ENCODE peak calls at places on chromosomes 2 and 18, in six cellular contexts. A is neuronal stem cell, B is mesenchymal stem cell, D is H1, G is IMR-90, O is trophoblast cell. T is an unnamed sample.

GRCh38 chr2:30741576-30741975 is 65.7 kb downstream of the CAPN13 start:
- DNase-seq in A (no peak), B (no peak), D (no peak), G (no peak), O (no peak), T (no peak)

GRCh38 chr2:71609958-71610357 is 156.6 kb downstream of the DYSF start:
- DNase-seq in A (no peak), B (peak), D (no peak), G (peak), O (no peak), T (no peak)

GRCh38 chr2:234267534-234267933 is 217.0 kb downstream of the SPP2 start:
- DNase-seq in A (no peak), B (no peak), D (no peak), G (no peak), O (no peak), T (peak)

GRCh38 chr2:42249887-42250286 is 80.7 kb downstream of the EML4 start:
- DNase-seq in A (no peak), B (no peak), D (no peak), G (no peak), O (no peak), T (peak)

GRCh38 chr18:28794459-28795245 is 617.7 kb upstream of the CDH2 start:
- DNase-seq in A (no peak), B (no peak), D (no peak), G (peak), O (no peak), T (no peak)

GRCh38 chr2:213121677-213122076 is 29.7 kb downstream of the IKZF2 start:
- DNase-seq in A (no peak), B (no peak), D (no peak), G (no peak), O (no peak), T (no peak)

GRCh38 chr2:105820691-105821090 is 76.0 kb downstream of the NCK2 start:
- DNase-seq in A (no peak), B (peak), D (no peak), G (no peak), O (no peak), T (no peak)

GRCh38 chr2:191657977-191658376 is 20.0 kb upstream of the NABP1 start:
- DNase-seq in A (no peak), B (no peak), D (no peak), G (peak), O (peak), T (no peak)

GRCh38 chr2:71889991-71890684 is 257.5 kb downstream of the CYP26B1 start:
- DNase-seq in A (no peak), B (peak), D (no peak), G (peak), O (no peak), T (no peak)

GRCh38 chr2:86223098-86223681 is 23.9 kb downstream of the MRPL35 start:
- DNase-seq in A (no peak), B (peak), D (no peak), G (peak), O (no peak), T (peak)

GRCh38 chr2:199868431-199869226 is 17.6 kb upstream of the FTCDNL1 start:
- DNase-seq in A (no peak), B (no peak), D (no peak), G (no peak), O (no peak), T (no peak)

GRCh38 chr2:20136149-20136548 is 84.7 kb upstream of the LAPTM4A start:
- DNase-seq in A (no peak), B (no peak), D (no peak), G (no peak), O (no peak), T (no peak)

GRCh38 chr2:175585531-175585930 is 404.0 kb upstream of the ATP5MC3 start:
- DNase-seq in A (no peak), B (no peak), D (no peak), G (no peak), O (no peak), T (no peak)

GRCh38 chr2:86319700-86320369 is 17.6 kb downstream of the REEP1 start:
- DNase-seq in A (no peak), B (no peak), D (no peak), G (no peak), O (no peak), T (no peak)

GRCh38 chr2:46922049-46922448 is 6.4 kb upstream of the MCFD2 start:
- DNase-seq in A (no peak), B (no peak), D (no peak), G (peak), O (no peak), T (no peak)

DNA sequence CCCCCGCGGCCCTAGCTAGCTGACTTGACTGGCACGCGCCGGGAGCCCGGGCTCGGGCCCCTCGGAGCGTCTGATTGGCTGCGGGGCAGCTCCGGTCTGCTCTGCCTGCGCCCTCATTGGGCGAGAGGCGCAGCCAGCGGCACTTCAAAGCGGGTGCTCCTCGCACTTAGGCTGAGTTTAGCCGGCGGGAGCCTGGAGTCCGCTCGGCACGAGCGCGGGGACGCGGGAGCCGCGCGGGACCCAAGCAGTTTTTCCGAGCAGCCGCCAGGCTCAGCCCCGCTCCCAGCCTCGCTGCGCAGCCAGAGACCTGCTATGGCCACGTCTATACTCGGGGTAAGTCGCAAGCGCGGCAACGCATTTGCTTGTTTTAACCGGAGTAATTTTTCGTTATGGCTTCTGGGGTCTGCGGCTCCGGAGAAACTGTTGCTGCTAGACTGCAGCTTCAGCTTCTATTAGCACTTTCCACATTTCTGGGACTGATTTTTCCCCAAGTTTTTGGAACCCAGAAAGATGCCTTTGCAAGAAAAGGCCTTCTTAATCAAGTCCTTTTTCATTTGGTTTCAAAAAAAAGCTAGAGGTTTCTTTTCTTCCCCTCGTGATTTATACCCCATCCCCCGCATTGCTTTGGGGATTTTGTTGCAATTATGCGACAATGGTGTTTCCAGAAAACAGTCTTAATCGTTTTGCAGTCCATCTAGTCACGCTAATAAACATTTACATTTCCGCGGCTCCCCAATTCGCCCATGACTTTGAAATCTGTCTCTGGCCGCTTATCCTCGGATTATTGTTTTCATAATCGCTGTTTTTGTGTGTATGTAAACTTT is at the start of gene SP9:
- DNase-seq in A (peak), B (peak), D (no peak), G (peak), O (peak), T (peak)
- H3K4me3 ChIP-seq in A (peak), B (peak), D (peak), G (peak), O (no peak), T (peak)

GRCh38 chr2:233139875-233140585 is 79.9 kb downstream of the INPP5D start:
- DNase-seq in A (no peak), B (no peak), D (no peak), G (no peak), O (no peak), T (no peak)
- H2BK120ac ChIP-seq in A (no peak), B (no peak), D (peak), G (no peak), O (peak), T (peak)

GRCh38 chr2:101829018-101829396 is 131.5 kb downstream of the MAP4K4 start:
- DNase-seq in A (no peak), B (peak), D (no peak), G (no peak), O (no peak), T (no peak)
- H2BK5ac ChIP-seq in A (no peak), B (no peak), D (no peak), G (peak), O (no peak), T (no peak)

DNA sequence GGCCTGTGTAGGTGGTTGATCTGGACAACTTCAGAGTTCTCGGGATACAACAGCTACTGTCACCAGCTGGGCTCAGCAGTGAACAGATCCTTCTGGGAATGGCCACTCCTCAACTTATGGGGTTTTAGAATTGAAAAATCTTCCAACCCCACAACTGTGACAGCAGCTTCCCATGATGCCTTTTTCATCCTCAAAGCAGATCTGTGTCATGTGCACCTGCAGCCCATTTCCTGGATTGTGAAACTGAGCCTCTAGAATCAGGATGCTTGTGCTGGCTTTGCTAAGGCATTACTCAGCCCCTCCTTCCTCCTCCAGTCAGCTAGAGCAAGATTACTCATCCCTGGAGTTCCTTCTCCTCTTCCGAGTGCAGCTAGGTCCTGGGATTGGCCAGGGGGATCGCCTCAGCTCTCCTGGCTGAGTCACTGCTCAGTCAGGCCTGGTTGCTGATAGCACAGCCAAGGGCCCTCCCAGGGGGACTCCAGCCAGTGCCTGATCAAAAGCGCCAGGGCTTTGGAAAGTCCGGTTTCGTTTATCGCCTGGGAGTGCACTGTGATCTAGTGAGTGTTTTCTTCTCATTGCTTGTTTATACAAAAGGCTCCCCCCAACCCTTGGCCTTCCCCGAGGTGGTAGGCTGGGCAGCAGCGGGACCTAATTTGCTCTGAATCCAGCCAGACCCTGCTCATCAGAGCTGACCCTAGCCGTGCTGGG is 2.4 kb upstream of the LPIN1 start:
- DNase-seq in A (peak), B (peak), D (peak), G (peak), O (peak), T (peak)
- H3K4me3 ChIP-seq in A (peak), B (peak), D (no peak), G (peak), O (no peak), T (no peak)

GRCh38 chr2:205684871-205685313 is 2.6 kb downstream of the NRP2 start:
- DNase-seq in A (no peak), B (peak), D (no peak), G (peak), O (no peak), T (no peak)

GRCh38 chr2:205688417-205689200 is 6.3 kb downstream of the NRP2 start:
- DNase-seq in A (no peak), B (no peak), D (no peak), G (peak), O (no peak), T (peak)

GRCh38 chr2:205687018-205687956 is 5.0 kb downstream of the NRP2 start:
- DNase-seq in A (no peak), B (peak), D (no peak), G (no peak), O (no peak), T (peak)

GRCh38 chr2:205685314-205686230 is 3.3 kb downstream of the NRP2 start:
- DNase-seq in A (no peak), B (peak), D (no peak), G (peak), O (peak), T (peak)

GRCh38 chr2:205686231-205687017 is 4.1 kb downstream of the NRP2 start:
- DNase-seq in A (no peak), B (peak), D (no peak), G (peak), O (no peak), T (peak)
- H2BK120ac ChIP-seq in A (peak), B (peak), D (no peak), G (peak), O (peak), T (peak)

DNA sequence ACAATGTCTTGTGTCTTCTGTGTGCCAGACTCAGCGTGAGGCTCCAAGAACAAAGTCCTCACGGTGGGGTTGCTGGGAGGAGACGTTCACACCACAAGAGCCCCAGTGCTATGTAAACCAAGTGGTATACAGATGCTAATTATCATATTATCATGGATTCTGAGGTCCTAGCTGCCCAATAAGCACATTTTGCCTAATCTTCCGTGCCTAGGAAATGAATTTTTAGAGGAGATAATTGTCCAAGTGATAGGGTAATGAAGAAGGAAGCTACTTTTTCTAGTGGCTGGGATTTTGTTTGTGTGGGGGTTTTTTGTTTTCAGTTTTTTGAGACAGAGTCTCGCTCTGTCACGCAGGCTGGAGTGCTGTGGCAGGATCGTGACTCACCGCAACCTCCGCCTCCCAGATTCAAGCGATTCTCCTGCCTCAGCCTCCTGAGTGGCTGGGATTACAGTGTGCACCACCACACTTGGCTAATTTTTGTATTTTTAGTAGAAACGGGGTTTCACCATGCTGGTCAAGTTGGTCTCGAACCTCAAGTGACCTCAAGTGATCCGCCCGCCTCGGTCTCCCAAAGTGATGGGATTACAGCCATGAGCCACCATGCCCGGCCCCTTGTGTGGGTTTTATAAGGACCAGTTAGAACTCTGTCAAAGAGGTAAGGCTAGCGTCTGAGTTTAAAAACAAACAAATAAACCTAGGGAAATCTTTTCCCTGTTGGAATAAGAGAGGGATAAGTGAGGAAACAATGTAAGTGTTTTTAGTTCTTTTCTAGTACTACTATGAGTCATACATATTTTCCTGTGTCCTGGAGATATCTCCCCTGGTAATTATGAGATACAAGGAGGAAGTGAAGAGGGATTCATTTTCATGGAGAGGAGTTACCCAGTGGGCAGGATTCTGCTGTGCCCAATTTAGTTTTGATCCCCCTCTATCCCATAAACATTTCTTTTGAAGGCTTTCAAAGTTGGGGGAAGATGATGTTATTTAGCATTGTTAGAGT is 9.5 kb upstream of the SMAD7 start:
- DNase-seq in A (no peak), B (peak), D (peak), G (peak), O (no peak), T (peak)
- H2BK5ac ChIP-seq in A (no peak), B (peak), D (peak), G (peak), O (no peak), T (peak)

GRCh38 chr2:196954001-196954400 is 27.5 kb upstream of the PGAP1 start:
- DNase-seq in A (no peak), B (no peak), D (no peak), G (no peak), O (no peak), T (no peak)
- H3K4me3 ChIP-seq in A (no peak), B (no peak), D (no peak), G (no peak), O (no peak), T (no peak)

DNA sequence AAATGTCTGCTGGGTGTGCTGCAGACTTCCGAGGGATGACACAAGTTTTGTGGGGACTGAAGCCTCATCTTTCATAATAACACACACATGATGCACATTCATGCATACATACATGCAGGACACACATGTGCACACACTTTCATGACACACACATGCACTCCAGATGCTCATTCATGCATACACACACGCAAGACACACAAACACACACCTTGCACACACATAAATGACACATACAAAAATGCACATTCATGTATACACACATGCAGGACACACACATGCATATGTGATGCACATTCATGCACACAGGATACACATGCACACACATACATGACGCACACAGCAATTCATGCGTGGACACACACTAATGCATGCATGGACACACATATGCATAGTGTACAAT is 133.0 kb upstream of the SNTG2 start:
- DNase-seq in A (no peak), B (no peak), D (no peak), G (no peak), O (no peak), T (no peak)
- H2BK120ac ChIP-seq in A (no peak), B (no peak), D (no peak), G (no peak), O (no peak), T (no peak)

GRCh38 chr2:61536723-61537581 is 1.2 kb downstream of the XPO1 start:
- DNase-seq in A (peak), B (peak), D (no peak), G (peak), O (peak), T (peak)
- H2BK5ac ChIP-seq in A (peak), B (peak), D (peak), G (peak), O (peak), T (peak)

T was measured in mesendoderm.